ENCODE peak calls at places on chromosomes 2 and 18, in seven cellular contexts. U, L, D, X, A, I and B are unnamed samples. For H3K27me3, the result is how much of the 10 kb centered on the place peaks cover.

GRCh38 chr2:88841224-88841929 is 149.9 kb downstream of the RPIA start:
- DNase-seq in U (no peak), L (no peak), D (no peak), X (no peak), A (peak), I (no peak), B (no peak)

GRCh38 chr2:171389325-171389724 is 44.5 kb downstream of the METTL8 start:
- DNase-seq in U (no peak), L (no peak), D (no peak), X (no peak), A (no peak), I (no peak), B (no peak)

GRCh38 chr2:172811027-172811426 is 75.4 kb downstream of the RAPGEF4 start:
- DNase-seq in U (no peak), L (peak), D (no peak), X (no peak), A (peak), I (peak), B (no peak)

GRCh38 chr2:202036601-202037037 is 3.0 kb downstream of the FZD7 start:
- DNase-seq in U (peak), L (peak), D (peak), X (peak), A (no peak), I (peak), B (peak)

GRCh38 chr2:25524507-25524906 is 148.9 kb downstream of the DTNB start:
- DNase-seq in U (no peak), L (no peak), D (no peak), X (no peak), A (no peak), I (no peak), B (no peak)

GRCh38 chr18:13463526-13463925 is 245.0 kb downstream of the LDLRAD4 start:
- DNase-seq in U (no peak), L (no peak), D (no peak), X (no peak), A (no peak), I (no peak), B (no peak)

GRCh38 chr2:127622561-127623387 is 23.2 kb upstream of the GPR17 start:
- DNase-seq in U (no peak), L (no peak), D (no peak), X (no peak), A (no peak), I (no peak), B (no peak)

GRCh38 chr2:590214-591175 is 86.7 kb downstream of the TMEM18 start:
- DNase-seq in U (no peak), L (no peak), D (no peak), X (no peak), A (no peak), I (no peak), B (no peak)

GRCh38 chr2:37418956-37419355 is 74.5 kb downstream of the QPCT start:
- DNase-seq in U (no peak), L (no peak), D (no peak), X (no peak), A (no peak), I (peak), B (no peak)

DNA sequence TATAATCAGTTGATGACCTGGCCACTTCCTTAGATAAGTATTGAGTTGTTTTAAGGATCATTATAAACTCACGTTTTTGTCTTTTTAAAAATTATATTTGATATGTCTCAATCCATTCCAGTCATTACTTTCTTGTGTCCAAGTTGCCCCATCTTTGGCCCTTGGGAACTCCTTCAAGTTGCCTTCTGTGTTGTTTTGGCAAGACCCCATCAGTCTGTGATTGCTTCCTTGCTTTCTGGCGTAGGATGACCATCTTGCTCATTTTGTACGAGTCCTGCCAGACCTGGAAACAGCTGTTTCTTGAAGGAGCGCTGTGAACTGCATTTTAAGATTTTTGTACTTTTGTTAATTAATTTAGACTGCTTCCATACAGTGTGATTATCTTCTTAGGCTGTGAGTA is 68.9 kb upstream of the ITM2C start:
- DNase-seq in U (no peak), L (peak), D (no peak), X (no peak), A (no peak), I (no peak), B (no peak)
- H3K9ac ChIP-seq in U (no peak), L (peak), D (no peak), X (no peak), A (no peak), I (no peak), B (no peak)

GRCh38 chr2:209875270-209875669 is 103.6 kb downstream of the UNC80 start:
- DNase-seq in U (no peak), L (no peak), D (no peak), X (no peak), A (no peak), I (no peak), B (no peak)

GRCh38 chr2:209876211-209876610 is 104.6 kb downstream of the UNC80 start:
- DNase-seq in U (peak), L (no peak), D (no peak), X (no peak), A (no peak), I (no peak), B (no peak)

DNA sequence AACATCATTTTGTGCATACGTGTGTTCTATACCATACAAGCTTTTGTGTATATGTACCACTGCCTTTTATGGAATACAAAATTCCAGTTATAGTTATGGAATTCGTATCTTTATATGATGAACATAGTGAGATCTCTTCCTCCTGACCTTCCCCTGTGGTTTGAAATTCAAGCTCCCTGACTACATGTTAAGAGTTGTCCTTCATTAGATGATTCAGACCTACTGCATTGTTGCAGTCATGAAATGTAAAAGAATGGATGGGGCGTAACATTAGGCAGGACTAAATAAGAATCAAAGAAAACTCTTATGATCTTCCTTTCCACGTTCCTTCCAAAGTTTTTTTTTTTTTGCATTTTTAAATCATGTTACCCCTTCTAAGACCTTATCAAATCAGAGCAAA is 107.1 kb downstream of the UNC80 start:
- DNase-seq in U (no peak), L (no peak), D (no peak), X (no peak), A (no peak), I (no peak), B (no peak)
- H3K27me3 ChIP-seq in U (under half), L (under half), D (under half), X (under half), A (under half), I (under half), B (under half)

GRCh38 chr2:177843188-177843587 is 229.4 kb downstream of the PDE11A start:
- DNase-seq in U (no peak), L (no peak), D (no peak), X (no peak), A (no peak), I (no peak), B (no peak)
- H3K4me3 ChIP-seq in U (no peak), L (no peak), D (no peak), X (no peak), A (no peak), I (no peak), B (no peak)

GRCh38 chr2:15728247-15728721 is 136.6 kb downstream of the DDX1 start:
- DNase-seq in U (no peak), L (no peak), D (no peak), X (no peak), A (no peak), I (no peak), B (peak)
- H3K9ac ChIP-seq in U (no peak), L (no peak), D (no peak), X (no peak), A (no peak), I (no peak), B (no peak)

GRCh38 chr2:176068037-176068832 is 15.5 kb downstream of the EVX2 start:
- DNase-seq in U (no peak), L (no peak), D (no peak), X (no peak), A (no peak), I (no peak), B (peak)
- H3K27me3 ChIP-seq in U (under half), L (half or more), D (half or more), X (half or more), A (under half), I (half or more), B (half or more)